ENCODE peak calls at places on chromosomes 1 and 21, in five cellular contexts. C is heart left ventricle, B is SK-N-SH, I is Peyer's patch, V is GM23248. U is an unnamed sample. For H3K4me1, the result is how much of the 10 kb centered on the place peaks cover.

GRCh38 chr1:116817582-116818064 is 63.4 kb downstream of the CD2 start:
- DNase-seq in C (no peak), B (peak), I (peak), V (peak), U (peak)

GRCh38 chr1:113242481-113242880 is 147.8 kb upstream of the MAGI3 start:
- DNase-seq in C (no peak), B (no peak), I (peak), V (no peak), U (no peak)

GRCh38 chr1:227779021-227779441 is 36.4 kb upstream of the PRSS38 start:
- DNase-seq in C (no peak), B (no peak), I (peak), V (no peak), U (no peak)

GRCh38 chr1:31757989-31758388 is 6.2 kb downstream of the ADGRB2 start:
- DNase-seq in C (no peak), B (no peak), I (no peak), V (no peak), U (no peak)

GRCh38 chr1:23559985-23560755 is 869 bp upstream of the ID3 start:
- DNase-seq in C (no peak), B (peak), I (no peak), V (peak), U (no peak)

GRCh38 chr1:14924455-14925325 is 228.9 kb upstream of the TMEM51 start:
- DNase-seq in C (peak), B (peak), I (peak), V (peak), U (no peak)

GRCh38 chr1:1406821-1407100 is 332 bp downstream of the MRPL20 start:
- DNase-seq in C (no peak), B (no peak), I (no peak), V (no peak), U (no peak)

GRCh38 chr1:235998812-235999211 is 66.1 kb downstream of the NID1 start:
- DNase-seq in C (no peak), B (no peak), I (no peak), V (no peak), U (peak)

GRCh38 chr1:206911064-206911663 is 10.6 kb downstream of the FCMR start:
- DNase-seq in C (no peak), B (peak), I (no peak), V (peak), U (no peak)

GRCh38 chr1:245956225-245956624 is 550.9 kb downstream of the SMYD3 start:
- DNase-seq in C (no peak), B (no peak), I (no peak), V (no peak), U (peak)

GRCh38 chr1:39170731-39171375 is 33.6 kb upstream of the MACF1 start:
- DNase-seq in C (no peak), B (peak), I (no peak), V (no peak), U (no peak)

GRCh38 chr1:204858381-204858821 is 12.3 kb upstream of the NFASC start:
- DNase-seq in C (no peak), B (no peak), I (no peak), V (peak), U (no peak)

GRCh38 chr21:14523234-14523633 is 22.9 kb downstream of the SAMSN1 start:
- DNase-seq in C (no peak), B (no peak), I (no peak), V (no peak), U (no peak)

GRCh38 chr21:14527690-14528652 is 18.1 kb downstream of the SAMSN1 start:
- DNase-seq in C (no peak), B (no peak), I (no peak), V (no peak), U (no peak)

GRCh38 chr21:14526816-14527689 is 19.1 kb downstream of the SAMSN1 start:
- DNase-seq in C (no peak), B (no peak), I (no peak), V (no peak), U (no peak)

GRCh38 chr21:14528815-14529214 is 17.3 kb downstream of the SAMSN1 start:
- DNase-seq in C (no peak), B (no peak), I (no peak), V (no peak), U (no peak)

DNA sequence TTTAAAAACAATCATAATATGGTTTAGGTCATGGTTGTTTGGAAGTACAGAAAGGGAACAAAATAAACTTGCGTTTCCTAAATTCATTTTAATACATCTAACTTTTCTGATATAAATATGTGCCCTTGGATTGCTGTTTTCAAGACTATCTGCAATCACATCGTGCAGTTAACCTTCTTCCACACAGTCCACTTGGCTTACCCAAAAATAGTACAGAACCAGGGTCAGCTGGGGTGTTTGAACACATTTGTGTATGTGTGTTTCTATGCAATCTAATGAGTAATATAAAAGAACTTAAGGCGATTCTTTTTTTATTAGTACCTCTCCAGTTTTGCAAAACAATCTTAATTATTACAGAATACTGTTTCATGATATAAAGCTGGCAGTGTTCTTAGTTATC is 19.9 kb downstream of the SAMSN1 start:
- DNase-seq in C (no peak), B (no peak), I (no peak), V (no peak), U (no peak)
- H3K4me1 ChIP-seq in C (under half), B (under half), I (under half), V (under half), U (under half)

GRCh38 chr1:67804710-67805109 is 28.6 kb downstream of the GNG12 start:
- DNase-seq in C (no peak), B (no peak), I (no peak), V (no peak), U (no peak)
- H3K27ac ChIP-seq in C (no peak), B (no peak), I (no peak), V (no peak), U (no peak)

DNA sequence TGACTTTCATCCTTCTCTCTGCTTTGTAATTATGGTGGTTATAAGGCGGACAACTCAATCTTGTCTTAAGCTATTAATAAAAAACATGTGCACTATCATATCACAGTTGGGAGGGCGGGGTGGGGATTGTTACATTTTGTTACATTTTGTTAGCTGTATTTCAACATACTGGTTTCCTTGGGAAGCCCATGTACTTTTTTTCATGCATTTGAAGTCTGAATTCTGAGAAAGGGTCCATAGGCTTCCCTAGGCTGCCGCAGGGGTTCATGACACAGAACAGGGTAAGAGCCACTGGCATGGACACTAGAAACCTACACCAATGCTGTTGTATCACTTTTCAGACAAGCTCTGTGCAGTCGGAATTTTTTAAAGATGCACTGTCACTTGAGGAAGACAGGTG is 178.8 kb downstream of the ETS2 start:
- DNase-seq in C (no peak), B (peak), I (no peak), V (no peak), U (no peak)
- H3K4me1 ChIP-seq in C (half or more), B (under half), I (under half), V (under half), U (under half)

GRCh38 chr21:15749868-15750174 is 20.0 kb downstream of the USP25 start:
- DNase-seq in C (no peak), B (no peak), I (no peak), V (no peak), U (no peak)
- H3K27ac ChIP-seq in C (no peak), B (no peak), I (no peak), V (no peak), U (no peak)